ENCODE peak calls at places on chromosomes 3 and 15, in nine cellular contexts. G is Calu3; B is H9; F is iris pigment epithelial cell; D is left cardiac atrium; N is KBM-7; A is AG10803; E is activated naive CD8-positive, alpha-beta T cell treated with anti-CD3 and anti-CD28 coated beads for 36 hours; I is NCI-H345. R is an unnamed sample.

GRCh38 chr3:59857589-59858346 is 807.9 kb upstream of the CFAP20DC start:
- DNase-seq in G (peak), B (peak), F (peak), D (peak), N (peak), A (peak), E (peak), I (peak), R (peak)

GRCh38 chr3:68866157-68866556 is 66.2 kb downstream of the TAFA4 start:
- DNase-seq in G (no peak), B (no peak), F (peak), D (no peak), N (no peak), A (no peak), E (no peak), I (no peak), R (no peak)

GRCh38 chr15:63870403-63871209 is 36.9 kb upstream of the HERC1 start:
- DNase-seq in G (peak), B (peak), F (peak), D (peak), N (peak), A (peak), E (no peak), I (no peak), R (peak)

GRCh38 chr3:63909431-63909830 is 2.8 kb downstream of the SCAANT1 start:
- DNase-seq in G (no peak), B (no peak), F (no peak), D (no peak), N (no peak), A (no peak), E (no peak), I (no peak), R (no peak)

GRCh38 chr15:60858511-60859085 is 370.5 kb downstream of the RORA start:
- DNase-seq in G (no peak), B (peak), F (peak), D (no peak), N (no peak), A (peak), E (no peak), I (no peak), R (no peak)

GRCh38 chr15:57158589-57158988 is 217.7 kb upstream of the CGNL1 start:
- DNase-seq in G (no peak), B (no peak), F (peak), D (no peak), N (no peak), A (peak), E (no peak), I (peak), R (peak)

GRCh38 chr3:122998856-122999255 is 28.7 kb downstream of the SEMA5B start:
- DNase-seq in G (no peak), B (no peak), F (no peak), D (no peak), N (no peak), A (no peak), E (no peak), I (no peak), R (no peak)

GRCh38 chr3:79074558-79074957 is 693.2 kb downstream of the ROBO1 start:
- DNase-seq in G (no peak), B (no peak), F (no peak), D (no peak), N (no peak), A (no peak), E (no peak), I (no peak), R (no peak)

GRCh38 chr15:65612616-65612946 is 1.6 kb upstream of the INTS14 start:
- DNase-seq in G (no peak), B (no peak), F (peak), D (no peak), N (no peak), A (peak), E (no peak), I (no peak), R (no peak)

GRCh38 chr3:127152676-127153505 is 40.0 kb upstream of the PRR23E start:
- DNase-seq in G (no peak), B (no peak), F (no peak), D (no peak), N (no peak), A (no peak), E (no peak), I (peak), R (no peak)

GRCh38 chr3:182740710-182741109 is 52.6 kb upstream of the ATP11B start:
- DNase-seq in G (peak), B (no peak), F (peak), D (no peak), N (peak), A (no peak), E (no peak), I (no peak), R (peak)

GRCh38 chr15:50764331-50765201 is 940 bp downstream of the SPPL2A start:
- DNase-seq in G (no peak), B (no peak), F (peak), D (no peak), N (peak), A (no peak), E (peak), I (no peak), R (no peak)

GRCh38 chr15:93974804-93975481 is 256.4 kb upstream of the MCTP2 start:
- DNase-seq in G (no peak), B (peak), F (peak), D (no peak), N (peak), A (peak), E (no peak), I (peak), R (peak)